ENCODE peak calls at places on chromosome 6, in eight cellular contexts. One of them, this sample, is unnamed.

GRCh38 chr6:46565531-46565930 is 74.3 kb upstream of the RCAN2 start:
- DNase-seq in mesothelial cell of epicardium: no peak
- DNase-seq in HFFc6: no peak
- DNase-seq in CD8-positive, alpha-beta T cell: no peak
- DNase-seq in endothelial cell: no peak
- DNase-seq in esophagus squamous epithelium: no peak
- DNase-seq in lung: no peak
- DNase-seq in heart left ventricle: no peak
- DNase-seq in this sample: no peak

GRCh38 chr6:81933089-81933488 is 180.6 kb upstream of the TENT5A start:
- DNase-seq in esophagus squamous epithelium: no peak
- DNase-seq in HFFc6: no peak
- DNase-seq in heart left ventricle: no peak
- DNase-seq in CD8-positive, alpha-beta T cell: no peak
- DNase-seq in endothelial cell: no peak
- DNase-seq in lung: no peak
- DNase-seq in mesothelial cell of epicardium: no peak
- DNase-seq in this sample: no peak

GRCh38 chr6:93416575-93417420 is 2.6 kb downstream of the EPHA7 start:
- DNase-seq in heart left ventricle: peak
- DNase-seq in CD8-positive, alpha-beta T cell: no peak
- DNase-seq in HFFc6: no peak
- DNase-seq in esophagus squamous epithelium: no peak
- DNase-seq in mesothelial cell of epicardium: peak
- DNase-seq in lung: no peak
- DNase-seq in endothelial cell: peak
- DNase-seq in this sample: peak

GRCh38 chr6:52417675-52418111 is 2.4 kb upstream of the EFHC1 start:
- DNase-seq in HFFc6: peak
- DNase-seq in esophagus squamous epithelium: no peak
- DNase-seq in mesothelial cell of epicardium: no peak
- DNase-seq in heart left ventricle: no peak
- DNase-seq in lung: no peak
- DNase-seq in endothelial cell: no peak
- DNase-seq in CD8-positive, alpha-beta T cell: no peak
- DNase-seq in this sample: no peak

GRCh38 chr6:83592770-83593394 is 80.5 kb downstream of the PRSS35 start:
- DNase-seq in CD8-positive, alpha-beta T cell: no peak
- DNase-seq in esophagus squamous epithelium: no peak
- DNase-seq in HFFc6: peak
- DNase-seq in endothelial cell: peak
- DNase-seq in heart left ventricle: no peak
- DNase-seq in lung: no peak
- DNase-seq in mesothelial cell of epicardium: no peak
- DNase-seq in this sample: no peak

GRCh38 chr6:157304840-157305675 is 18.3 kb downstream of the TMEM242 start:
- DNase-seq in HFFc6: peak
- DNase-seq in CD8-positive, alpha-beta T cell: no peak
- DNase-seq in heart left ventricle: no peak
- DNase-seq in endothelial cell: peak
- DNase-seq in esophagus squamous epithelium: no peak
- DNase-seq in lung: no peak
- DNase-seq in mesothelial cell of epicardium: no peak
- DNase-seq in this sample: no peak

GRCh38 chr6:139253656-139254055 is 38.1 kb downstream of the TXLNB start:
- DNase-seq in heart left ventricle: no peak
- DNase-seq in lung: no peak
- DNase-seq in CD8-positive, alpha-beta T cell: no peak
- DNase-seq in HFFc6: no peak
- DNase-seq in esophagus squamous epithelium: no peak
- DNase-seq in mesothelial cell of epicardium: no peak
- DNase-seq in endothelial cell: no peak
- DNase-seq in this sample: no peak

GRCh38 chr6:110398778-110399177 is 16.6 kb downstream of the DDO start:
- DNase-seq in mesothelial cell of epicardium: no peak
- DNase-seq in endothelial cell: no peak
- DNase-seq in HFFc6: no peak
- DNase-seq in esophagus squamous epithelium: no peak
- DNase-seq in CD8-positive, alpha-beta T cell: no peak
- DNase-seq in lung: no peak
- DNase-seq in heart left ventricle: no peak
- DNase-seq in this sample: no peak

GRCh38 chr6:78797270-78797669 is 70.1 kb upstream of the IRAK1BP1 start:
- DNase-seq in heart left ventricle: no peak
- DNase-seq in endothelial cell: no peak
- DNase-seq in esophagus squamous epithelium: no peak
- DNase-seq in mesothelial cell of epicardium: no peak
- DNase-seq in lung: no peak
- DNase-seq in HFFc6: no peak
- DNase-seq in CD8-positive, alpha-beta T cell: no peak
- DNase-seq in this sample: no peak

GRCh38 chr6:112429226-112429625 is 82.1 kb downstream of the RFPL4B start:
- DNase-seq in HFFc6: peak
- DNase-seq in heart left ventricle: no peak
- DNase-seq in lung: no peak
- DNase-seq in mesothelial cell of epicardium: no peak
- DNase-seq in endothelial cell: peak
- DNase-seq in esophagus squamous epithelium: no peak
- DNase-seq in CD8-positive, alpha-beta T cell: no peak
- DNase-seq in this sample: no peak

GRCh38 chr6:135210632-135211305 is 29.7 kb downstream of the MYB start:
- DNase-seq in mesothelial cell of epicardium: no peak
- DNase-seq in HFFc6: no peak
- DNase-seq in heart left ventricle: no peak
- DNase-seq in lung: no peak
- DNase-seq in endothelial cell: no peak
- DNase-seq in CD8-positive, alpha-beta T cell: no peak
- DNase-seq in esophagus squamous epithelium: no peak
- DNase-seq in this sample: no peak

GRCh38 chr6:96391776-96392175 is 129.8 kb upstream of the UFL1 start:
- DNase-seq in lung: no peak
- DNase-seq in CD8-positive, alpha-beta T cell: no peak
- DNase-seq in mesothelial cell of epicardium: no peak
- DNase-seq in heart left ventricle: no peak
- DNase-seq in esophagus squamous epithelium: no peak
- DNase-seq in HFFc6: no peak
- DNase-seq in endothelial cell: peak
- DNase-seq in this sample: peak

GRCh38 chr6:20583447-20583806 is 49.2 kb downstream of the CDKAL1 start:
- DNase-seq in endothelial cell: no peak
- DNase-seq in HFFc6: no peak
- DNase-seq in heart left ventricle: no peak
- DNase-seq in esophagus squamous epithelium: no peak
- DNase-seq in mesothelial cell of epicardium: no peak
- DNase-seq in lung: no peak
- DNase-seq in CD8-positive, alpha-beta T cell: no peak
- DNase-seq in this sample: no peak

GRCh38 chr6:21808551-21809181 is 215.1 kb downstream of the SOX4 start:
- DNase-seq in endothelial cell: no peak
- DNase-seq in heart left ventricle: peak
- DNase-seq in mesothelial cell of epicardium: no peak
- DNase-seq in HFFc6: no peak
- DNase-seq in lung: no peak
- DNase-seq in CD8-positive, alpha-beta T cell: no peak
- DNase-seq in esophagus squamous epithelium: no peak
- DNase-seq in this sample: peak

GRCh38 chr6:125169058-125169457 is 15.5 kb downstream of the TPD52L1 start:
- DNase-seq in heart left ventricle: no peak
- DNase-seq in endothelial cell: no peak
- DNase-seq in lung: no peak
- DNase-seq in mesothelial cell of epicardium: no peak
- DNase-seq in CD8-positive, alpha-beta T cell: no peak
- DNase-seq in HFFc6: peak
- DNase-seq in esophagus squamous epithelium: no peak
- DNase-seq in this sample: no peak

GRCh38 chr6:51004380-51004779 is 185.7 kb downstream of the TFAP2B start:
- DNase-seq in HFFc6: no peak
- DNase-seq in CD8-positive, alpha-beta T cell: no peak
- DNase-seq in mesothelial cell of epicardium: no peak
- DNase-seq in endothelial cell: no peak
- DNase-seq in lung: no peak
- DNase-seq in esophagus squamous epithelium: no peak
- DNase-seq in heart left ventricle: no peak
- DNase-seq in this sample: no peak

GRCh38 chr6:7424967-7425807 is 35.6 kb downstream of the RIOK1 start:
- DNase-seq in HFFc6: peak
- DNase-seq in endothelial cell: no peak
- DNase-seq in heart left ventricle: peak
- DNase-seq in mesothelial cell of epicardium: no peak
- DNase-seq in lung: no peak
- DNase-seq in esophagus squamous epithelium: no peak
- DNase-seq in CD8-positive, alpha-beta T cell: no peak
- DNase-seq in this sample: no peak

GRCh38 chr6:15682965-15683822 is 20.4 kb upstream of the DTNBP1 start:
- DNase-seq in HFFc6: no peak
- DNase-seq in mesothelial cell of epicardium: no peak
- DNase-seq in endothelial cell: no peak
- DNase-seq in CD8-positive, alpha-beta T cell: no peak
- DNase-seq in esophagus squamous epithelium: no peak
- DNase-seq in lung: no peak
- DNase-seq in heart left ventricle: no peak
- DNase-seq in this sample: no peak

GRCh38 chr6:166174031-166174430 is 6.4 kb upstream of the TBXT start:
- DNase-seq in HFFc6: no peak
- DNase-seq in esophagus squamous epithelium: no peak
- DNase-seq in CD8-positive, alpha-beta T cell: no peak
- DNase-seq in lung: no peak
- DNase-seq in mesothelial cell of epicardium: no peak
- DNase-seq in heart left ventricle: no peak
- DNase-seq in endothelial cell: no peak
- DNase-seq in this sample: no peak

GRCh38 chr6:3849681-3850450 is 693 bp downstream of the FAM50B start:
- DNase-seq in esophagus squamous epithelium: no peak
- DNase-seq in mesothelial cell of epicardium: no peak
- DNase-seq in CD8-positive, alpha-beta T cell: no peak
- DNase-seq in lung: no peak
- DNase-seq in HFFc6: no peak
- DNase-seq in endothelial cell: no peak
- DNase-seq in heart left ventricle: peak
- DNase-seq in this sample: no peak

GRCh38 chr6:50030350-50030749 is 8.6 kb upstream of the DEFB110 start:
- DNase-seq in endothelial cell: no peak
- DNase-seq in HFFc6: no peak
- DNase-seq in CD8-positive, alpha-beta T cell: no peak
- DNase-seq in lung: no peak
- DNase-seq in heart left ventricle: no peak
- DNase-seq in esophagus squamous epithelium: no peak
- DNase-seq in mesothelial cell of epicardium: no peak
- DNase-seq in this sample: no peak

GRCh38 chr6:149473080-149474052 is 11.4 kb downstream of the ZC3H12D start:
- DNase-seq in mesothelial cell of epicardium: no peak
- DNase-seq in HFFc6: no peak
- DNase-seq in esophagus squamous epithelium: no peak
- DNase-seq in endothelial cell: no peak
- DNase-seq in lung: no peak
- DNase-seq in CD8-positive, alpha-beta T cell: no peak
- DNase-seq in heart left ventricle: no peak
- DNase-seq in this sample: no peak

GRCh38 chr6:72639920-72640621 is 18.2 kb downstream of the KCNQ5 start:
- DNase-seq in esophagus squamous epithelium: no peak
- DNase-seq in CD8-positive, alpha-beta T cell: no peak
- DNase-seq in HFFc6: no peak
- DNase-seq in endothelial cell: no peak
- DNase-seq in lung: no peak
- DNase-seq in heart left ventricle: no peak
- DNase-seq in mesothelial cell of epicardium: no peak
- DNase-seq in this sample: no peak
- TF ChIP-seq CTCF in esophagus squamous epithelium: no peak
- TF ChIP-seq CTCF in CD8-positive, alpha-beta T cell: no peak
- TF ChIP-seq CTCF in HFFc6: no peak
- TF ChIP-seq CTCF in endothelial cell: no peak
- TF ChIP-seq CTCF in lung: no peak
- TF ChIP-seq CTCF in heart left ventricle: no peak
- TF ChIP-seq CTCF in mesothelial cell of epicardium: no peak
- TF ChIP-seq CTCF in this sample: no peak

GRCh38 chr6:41599015-41599835 is 39.0 kb upstream of the MDFI start:
- DNase-seq in endothelial cell: no peak
- DNase-seq in esophagus squamous epithelium: no peak
- DNase-seq in HFFc6: no peak
- DNase-seq in lung: no peak
- DNase-seq in mesothelial cell of epicardium: no peak
- DNase-seq in CD8-positive, alpha-beta T cell: no peak
- DNase-seq in heart left ventricle: peak
- DNase-seq in this sample: no peak
- TF ChIP-seq CTCF in endothelial cell: no peak
- TF ChIP-seq CTCF in esophagus squamous epithelium: no peak
- TF ChIP-seq CTCF in HFFc6: no peak
- TF ChIP-seq CTCF in lung: no peak
- TF ChIP-seq CTCF in mesothelial cell of epicardium: no peak
- TF ChIP-seq CTCF in CD8-positive, alpha-beta T cell: no peak
- TF ChIP-seq CTCF in heart left ventricle: no peak
- TF ChIP-seq CTCF in this sample: no peak

DNA sequence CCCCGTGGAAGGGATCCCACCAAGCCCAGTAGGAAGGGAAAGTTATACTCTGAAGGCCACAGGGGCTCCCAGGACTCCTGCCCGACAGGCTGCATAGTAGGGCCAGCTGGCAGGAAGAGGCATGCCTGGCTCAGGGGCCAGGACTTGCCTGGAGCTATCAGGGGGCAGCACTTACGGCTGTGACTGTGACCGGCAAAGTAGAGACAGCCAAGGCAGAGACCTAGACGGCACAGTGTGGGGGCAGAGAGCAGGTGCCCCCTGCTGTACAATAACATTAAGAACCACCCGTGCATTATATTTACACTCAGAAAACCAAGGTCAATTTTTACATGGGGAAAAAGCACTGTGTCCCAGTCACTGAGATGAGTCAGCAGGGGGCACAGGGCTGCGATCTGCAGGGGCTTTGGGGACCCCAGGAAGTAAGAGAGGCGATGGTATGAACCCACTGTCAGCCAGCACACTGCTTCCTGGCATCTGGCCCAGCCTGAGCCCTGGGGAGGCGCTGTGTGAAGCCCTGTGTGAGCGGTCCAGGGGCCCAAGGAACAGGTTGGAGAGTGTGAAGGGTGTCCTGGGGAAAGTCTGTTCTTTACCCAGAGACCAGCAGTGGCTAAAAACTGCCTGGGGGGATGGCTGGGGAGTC is 9.9 kb downstream of the CCDC167 start:
- DNase-seq in mesothelial cell of epicardium: no peak
- DNase-seq in esophagus squamous epithelium: no peak
- DNase-seq in CD8-positive, alpha-beta T cell: peak
- DNase-seq in lung: no peak
- DNase-seq in HFFc6: no peak
- DNase-seq in endothelial cell: no peak
- DNase-seq in heart left ventricle: peak
- DNase-seq in this sample: no peak
- TF ChIP-seq CTCF in mesothelial cell of epicardium: no peak
- TF ChIP-seq CTCF in esophagus squamous epithelium: no peak
- TF ChIP-seq CTCF in CD8-positive, alpha-beta T cell: peak
- TF ChIP-seq CTCF in lung: no peak
- TF ChIP-seq CTCF in HFFc6: peak
- TF ChIP-seq CTCF in endothelial cell: no peak
- TF ChIP-seq CTCF in heart left ventricle: peak
- TF ChIP-seq CTCF in this sample: no peak

GRCh38 chr6:168314948-168315347 is 4.6 kb downstream of the DACT2 start:
- DNase-seq in esophagus squamous epithelium: no peak
- DNase-seq in endothelial cell: no peak
- DNase-seq in CD8-positive, alpha-beta T cell: no peak
- DNase-seq in heart left ventricle: no peak
- DNase-seq in mesothelial cell of epicardium: no peak
- DNase-seq in HFFc6: no peak
- DNase-seq in lung: no peak
- DNase-seq in this sample: peak
- TF ChIP-seq CTCF in esophagus squamous epithelium: peak
- TF ChIP-seq CTCF in endothelial cell: no peak
- TF ChIP-seq CTCF in CD8-positive, alpha-beta T cell: no peak
- TF ChIP-seq CTCF in heart left ventricle: no peak
- TF ChIP-seq CTCF in mesothelial cell of epicardium: no peak
- TF ChIP-seq CTCF in HFFc6: no peak
- TF ChIP-seq CTCF in lung: no peak
- TF ChIP-seq CTCF in this sample: no peak